ENCODE peak calls at places on chromosomes 6 and 20, in four cellular contexts. N is mesenchymal stem cell, T is H1, E is neuronal stem cell. R is an unnamed sample.

GRCh38 chr6:90610671-90611542 is 24.0 kb upstream of the MAP3K7 start:
- DNase-seq in N (peak; percentile 37), E (peak; percentile 46), T (peak; percentile 77), R (peak; percentile 4)

GRCh38 chr6:44072959-44073611 is 54.2 kb downstream of the MRPL14 start:
- DNase-seq in E (peak; percentile 85), N (peak; percentile 82), T (peak; percentile 84), R (peak; percentile 88)

GRCh38 chr6:153024401-153025017 is 22.0 kb upstream of the MTRF1L start:
- DNase-seq in T (peak; percentile 54), N (peak; percentile 68), E (peak; percentile 38), R (peak; percentile 56)

GRCh38 chr6:157036245-157036681 is 259.1 kb downstream of the ARID1B start:
- DNase-seq in T (no peak), N (peak; percentile 35), E (no peak), R (peak; percentile 48)

GRCh38 chr6:143510991-143511891 is at the start of gene FUCA2:
- DNase-seq in T (peak; percentile 86), N (peak; percentile 92), E (peak; percentile 61), R (peak; percentile 87)

GRCh38 chr20:16922834-16923233 is 174.7 kb downstream of the OTOR start:
- DNase-seq in T (no peak), N (peak; percentile 88), E (no peak), R (peak; percentile 95)

GRCh38 chr6:19415605-19416326 is 421.4 kb upstream of the ID4 start:
- DNase-seq in E (no peak), N (no peak), T (no peak), R (peak; percentile 53)

GRCh38 chr6:53250137-53250760 is 98.5 kb downstream of the ELOVL5 start:
- DNase-seq in T (no peak), N (peak; percentile 29), E (no peak), R (peak; percentile 10)

GRCh38 chr6:156781882-156782631 is 4.9 kb downstream of the ARID1B start:
- DNase-seq in T (no peak), N (peak; percentile 11), E (no peak), R (no peak)

GRCh38 chr6:7819641-7820040 is 90.9 kb downstream of the TXNDC5 start:
- DNase-seq in T (no peak), N (no peak), E (no peak), R (peak; percentile 42)

GRCh38 chr6:134422426-134423231 is 104.7 kb upstream of the SGK1 start:
- DNase-seq in N (peak; percentile 99), T (no peak), E (no peak), R (peak; percentile 100)

GRCh38 chr6:170128346-170128745 is 162.5 kb downstream of the DLL1 start:
- DNase-seq in E (no peak), T (peak; percentile 19), N (no peak), R (no peak)

GRCh38 chr6:57106990-57107389 is 17.0 kb downstream of the ZNF451 start:
- DNase-seq in T (no peak), E (no peak), N (no peak), R (no peak)

GRCh38 chr6:6836609-6837406 is 248.3 kb downstream of the LY86 start:
- DNase-seq in T (no peak), N (no peak), E (no peak), R (no peak)

GRCh38 chr6:112938656-112939055 is 591.5 kb downstream of the RFPL4B start:
- DNase-seq in T (no peak), N (peak; percentile 48), E (no peak), R (no peak)

GRCh38 chr6:3987072-3987471 is 91.9 kb downstream of the FAM217A start:
- DNase-seq in N (peak; percentile 58), T (no peak), E (no peak), R (peak; percentile 52)

GRCh38 chr6:56547687-56548086 is 95.0 kb downstream of the DST start:
- DNase-seq in T (no peak), N (no peak), E (no peak), R (no peak)

GRCh38 chr20:45833883-45834796 is 541 bp downstream of the SNX21 start:
- DNase-seq in T (peak; percentile 93), N (peak; percentile 77), E (peak; percentile 77), R (peak; percentile 49)

GRCh38 chr6:47455533-47456209 is 21.9 kb upstream of the CD2AP start:
- DNase-seq in E (no peak), N (no peak), T (no peak), R (no peak)

GRCh38 chr6:99019341-99019740 is 71.6 kb upstream of the FBXL4 start:
- DNase-seq in T (no peak), N (no peak), E (no peak), R (peak; percentile 45)

GRCh38 chr6:99026135-99026534 is 78.4 kb upstream of the FBXL4 start:
- DNase-seq in T (no peak), N (no peak), E (peak; percentile 15), R (no peak)

GRCh38 chr6:99022039-99022609 is 74.4 kb upstream of the FBXL4 start:
- DNase-seq in E (no peak), T (no peak), N (no peak), R (no peak)

DNA sequence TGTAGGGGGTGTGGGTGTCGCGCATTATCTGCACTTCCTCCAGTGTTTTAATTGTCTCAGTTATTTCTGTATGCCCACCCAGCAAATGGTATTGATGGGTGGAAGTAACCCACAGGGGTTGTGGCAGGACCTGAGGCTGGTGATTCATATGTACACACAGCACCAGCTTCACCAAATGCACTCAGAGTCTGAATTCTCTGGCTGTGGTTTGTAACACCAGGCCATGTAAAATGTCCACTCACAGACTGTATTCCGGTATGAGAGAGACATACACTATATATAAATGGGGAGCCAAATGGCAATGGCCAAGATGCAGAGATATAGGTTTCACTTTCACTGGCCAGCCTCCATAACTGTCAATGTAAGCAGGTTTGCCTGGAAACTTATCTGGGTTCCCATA is 76.3 kb upstream of the FBXL4 start:
- DNase-seq in E (no peak), T (no peak), N (no peak), R (no peak)
- H2BK15ac ChIP-seq in E (no peak overlapping the region), T (no peak overlapping the region), N (no peak overlapping the region), R (no peak overlapping the region)

DNA sequence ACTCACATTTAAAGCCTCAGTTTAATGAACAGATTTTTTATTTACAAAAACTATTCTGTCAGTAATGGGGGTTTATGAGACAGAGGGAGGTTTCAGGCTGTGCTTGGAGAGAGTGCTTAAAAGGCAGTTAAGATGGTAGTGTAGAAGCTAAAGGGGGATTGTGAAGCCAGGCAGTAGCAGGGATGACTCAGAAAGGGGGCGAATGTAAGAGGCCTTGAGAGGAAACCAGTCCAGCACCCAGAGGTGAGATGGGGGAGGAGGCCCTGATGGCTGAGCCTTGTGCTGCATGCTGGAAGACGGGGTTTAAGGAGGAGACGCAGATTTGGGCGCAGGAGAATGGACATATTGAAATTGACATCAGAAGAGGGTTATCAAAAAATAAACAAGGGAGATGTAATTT is 6.6 kb upstream of the SERPINB9 start:
- DNase-seq in N (peak; percentile 32), T (no peak), E (no peak), R (peak; percentile 40)
- H2AK5ac ChIP-seq in N (no peak overlapping the region), T (peak overlapping the region; percentile 97), E (no peak overlapping the region), R (no peak overlapping the region)

GRCh38 chr6:11727356-11727755 is 51.2 kb downstream of the ADTRP start:
- DNase-seq in T (no peak), N (peak; percentile 28), E (no peak), R (peak; percentile 28)

GRCh38 chr6:11718031-11718430 is 60.6 kb downstream of the ADTRP start:
- DNase-seq in T (no peak), N (no peak), E (no peak), R (no peak)

GRCh38 chr6:11718461-11718860 is 60.1 kb downstream of the ADTRP start:
- DNase-seq in T (no peak), N (no peak), E (no peak), R (peak; percentile 18)

GRCh38 chr6:11722224-11722623 is 56.4 kb downstream of the ADTRP start:
- DNase-seq in N (no peak), E (no peak), T (no peak), R (no peak)

GRCh38 chr6:11722805-11723631 is 55.6 kb downstream of the ADTRP start:
- DNase-seq in E (no peak), T (no peak), N (no peak), R (no peak)
- H2BK15ac ChIP-seq in E (no peak overlapping the region), T (no peak overlapping the region), N (no peak overlapping the region), R (no peak overlapping the region)

GRCh38 chr6:13859871-13860555 is 45.7 kb upstream of the MCUR1 start:
- DNase-seq in T (no peak), N (no peak), E (no peak), R (no peak)

GRCh38 chr6:13865132-13865531 is 50.8 kb upstream of the MCUR1 start:
- DNase-seq in T (no peak), N (no peak), E (no peak), R (no peak)

GRCh38 chr6:13866291-13866690 is 51.9 kb upstream of the MCUR1 start:
- DNase-seq in T (no peak), E (no peak), N (no peak), R (no peak)

GRCh38 chr6:13868236-13868635 is 53.9 kb upstream of the MCUR1 start:
- DNase-seq in E (no peak), N (no peak), T (no peak), R (no peak)

DNA sequence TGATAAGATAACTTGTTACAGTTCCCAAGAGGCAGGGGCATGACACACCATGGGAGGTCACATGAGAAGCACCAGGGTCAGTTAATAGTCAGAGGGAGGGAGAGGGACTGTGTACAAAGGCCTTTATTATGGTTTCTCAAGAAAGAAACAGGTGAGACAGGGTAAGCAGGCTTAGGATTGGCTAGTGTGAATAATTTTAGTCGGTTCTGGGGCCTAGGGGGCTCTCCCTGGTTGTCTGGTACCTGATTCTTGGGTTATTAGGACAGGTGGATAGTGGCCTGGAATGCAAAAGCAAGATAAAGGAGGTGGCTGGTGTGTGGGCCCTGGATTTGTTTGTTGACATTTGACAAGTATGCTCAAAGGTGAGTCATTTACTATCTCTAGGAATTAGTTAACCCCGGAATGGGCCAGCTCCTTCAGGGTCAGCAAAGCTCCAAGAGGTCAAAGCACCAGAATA is 49.4 kb upstream of the MCUR1 start:
- DNase-seq in T (no peak), E (no peak), N (no peak), R (no peak)
- H2AK5ac ChIP-seq in T (no peak overlapping the region), E (no peak overlapping the region), N (no peak overlapping the region), R (no peak overlapping the region)

GRCh38 chr6:22024004-22024403 is 272.8 kb downstream of the PRL start:
- DNase-seq in N (no peak), E (no peak), T (no peak), R (no peak)

GRCh38 chr6:22027226-22027725 is 269.6 kb downstream of the PRL start:
- DNase-seq in N (no peak), E (peak; percentile 20), T (no peak), R (no peak)

GRCh38 chr6:22026160-22026678 is 270.6 kb downstream of the PRL start:
- DNase-seq in N (no peak), E (no peak), T (no peak), R (no peak)

GRCh38 chr6:22025468-22026159 is 271.2 kb downstream of the PRL start:
- DNase-seq in N (peak; percentile 58), T (peak; percentile 59), E (peak; percentile 66), R (peak; percentile 81)

DNA sequence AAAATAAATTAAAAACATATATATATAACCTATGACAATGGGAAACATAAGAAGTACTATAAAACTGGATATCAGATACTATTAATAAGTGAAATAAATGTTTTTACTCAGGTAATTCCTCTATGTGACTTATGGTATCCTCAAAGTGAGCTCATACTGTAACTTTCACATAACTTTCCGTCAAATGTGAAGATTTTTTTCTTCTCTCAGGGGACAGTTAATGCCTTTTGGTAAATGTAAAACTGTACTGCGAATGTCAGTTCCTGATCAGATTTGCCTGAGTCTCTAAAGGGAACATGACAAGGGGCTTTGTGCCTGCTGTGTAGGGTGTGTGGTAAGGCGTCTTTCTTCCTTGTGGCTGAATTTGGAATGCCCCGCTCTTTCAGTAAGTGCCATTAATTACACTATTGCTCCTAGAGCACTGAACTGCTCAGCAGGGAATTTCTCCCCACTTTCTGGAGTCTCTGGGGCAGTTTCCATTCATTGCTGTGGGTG is 271.8 kb downstream of the PRL start:
- DNase-seq in N (peak; percentile 6), E (no peak), T (no peak), R (no peak)
- H2BK15ac ChIP-seq in N (peak overlapping the region; percentile 98), E (no peak overlapping the region), T (no peak overlapping the region), R (peak overlapping the region; percentile 86)

R was measured in IMR-90.